ENCODE peak calls at places on chromosomes 2 and 18, in five cellular contexts. L is ovary; R is right cardiac atrium; F is CD8-positive, alpha-beta T cell; E is small intestine. Z is an unnamed sample.
A peak's percentile ranks its signal among the peaks of the same experiment; 100 is the strongest.

GRCh38 chr18:12651651-12652050 is 6.3 kb downstream of the SPIRE1 start:
- DNase-seq in L (no peak), R (no peak), F (no peak), E (no peak), Z (no peak)

GRCh38 chr2:240888130-240888889 is 7.6 kb downstream of the MAB21L4 start:
- DNase-seq in L (peak; percentile 17), R (peak; percentile 4), F (no peak), E (no peak), Z (no peak)

GRCh38 chr2:242010567-242011513 is 141.3 kb downstream of the RTP5 start:
- DNase-seq in L (no peak), R (no peak), F (peak; percentile 47), E (no peak), Z (no peak)

GRCh38 chr2:168530980-168531379 is 74.9 kb downstream of the CERS6 start:
- DNase-seq in L (no peak), R (no peak), F (no peak), E (no peak), Z (no peak)

GRCh38 chr2:234107861-234108260 is 57.4 kb downstream of the SPP2 start:
- DNase-seq in L (no peak), R (no peak), F (no peak), E (no peak), Z (no peak)

GRCh38 chr2:136490100-136490499 is 275.2 kb upstream of the THSD7B start:
- DNase-seq in L (no peak), R (no peak), F (no peak), E (no peak), Z (no peak)

GRCh38 chr2:10700078-10700803 is 10.5 kb upstream of the NOL10 start:
- DNase-seq in L (no peak), R (no peak), F (no peak), E (no peak), Z (no peak)

GRCh38 chr2:239890347-239890746 is 134.8 kb downstream of the NDUFA10 start:
- DNase-seq in L (no peak), R (no peak), F (peak; percentile 29), E (no peak), Z (no peak)

GRCh38 chr2:241546771-241547498 is 11.6 kb upstream of the BOK start:
- DNase-seq in L (no peak), R (no peak), F (no peak), E (no peak), Z (no peak)

GRCh38 chr2:240322231-240322955 is 113.1 kb upstream of the GPC1 start:
- DNase-seq in L (no peak), R (no peak), F (no peak), E (no peak), Z (no peak)

DNA sequence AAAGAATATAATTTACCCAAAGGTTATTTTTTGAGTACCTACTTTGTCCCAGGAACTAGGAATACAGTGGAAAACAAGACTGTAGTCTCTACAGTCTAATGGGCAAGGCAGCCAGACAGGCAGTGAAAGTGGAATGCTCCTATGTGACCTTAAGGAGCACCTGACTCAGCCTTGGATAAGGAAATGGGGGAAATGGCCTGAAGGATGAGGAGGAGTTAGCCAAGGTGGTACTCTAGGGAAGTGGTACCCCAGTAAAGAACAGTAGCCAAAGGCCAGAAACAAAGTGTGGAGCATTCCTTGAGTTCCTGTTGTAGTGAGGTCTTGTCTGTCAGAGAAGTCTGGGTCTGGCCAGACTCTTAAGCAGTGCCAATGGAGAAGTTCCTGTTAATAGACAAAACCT is 6.0 kb downstream of the ZNF397 start:
- DNase-seq in L (no peak), R (no peak), F (no peak), E (no peak), Z (no peak)
- H3K9me3 ChIP-seq in L (no peaks in the 10 kb centered on the region), R (no peaks in the 10 kb centered on the region), F (no peaks in the 10 kb centered on the region), E (no peaks in the 10 kb centered on the region), Z (no peaks in the 10 kb centered on the region)

DNA sequence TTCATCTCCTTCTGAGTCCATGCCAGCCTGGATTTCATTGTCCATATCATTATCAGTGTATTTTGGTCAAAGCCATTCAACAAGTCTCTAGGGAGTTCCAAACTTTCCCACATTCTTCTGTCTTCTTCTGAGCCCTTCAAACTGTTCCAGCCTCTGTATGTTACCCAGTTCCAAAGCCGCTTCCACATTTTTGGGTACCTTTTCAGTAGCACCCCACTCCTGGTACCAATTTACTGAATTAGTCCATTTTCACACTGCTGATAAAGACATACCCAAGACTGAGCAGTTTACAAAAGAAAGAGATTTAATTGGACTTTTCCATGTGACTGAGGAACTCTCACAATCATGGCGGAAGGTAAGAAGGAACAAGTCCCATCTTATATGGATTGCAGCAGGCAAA is 47.4 kb downstream of the TANC1 start:
- DNase-seq in L (no peak), R (no peak), F (no peak), E (no peak), Z (no peak)
- H3K9me3 ChIP-seq in L (no peaks in the 10 kb centered on the region), R (no peaks in the 10 kb centered on the region), F (no peaks in the 10 kb centered on the region), E (no peaks in the 10 kb centered on the region), Z (no peaks in the 10 kb centered on the region)

GRCh38 chr2:5788447-5788846 is 96.3 kb downstream of the SOX11 start:
- DNase-seq in L (no peak), R (no peak), F (no peak), E (no peak), Z (no peak)

GRCh38 chr2:5794012-5794411 is 101.8 kb downstream of the SOX11 start:
- DNase-seq in L (no peak), R (no peak), F (no peak), E (no peak), Z (no peak)

GRCh38 chr2:5791371-5791770 is 99.2 kb downstream of the SOX11 start:
- DNase-seq in L (no peak), R (no peak), F (no peak), E (no peak), Z (no peak)
- H3K9me3 ChIP-seq in L (no peaks in the 10 kb centered on the region), R (no peaks in the 10 kb centered on the region), F (no peaks in the 10 kb centered on the region), E (no peaks in the 10 kb centered on the region), Z (peaks cover 2% of the 10 kb centered on the region)

GRCh38 chr18:137327-137726 is 21.0 kb upstream of the USP14 start:
- DNase-seq in L (no peak), R (no peak), F (no peak), E (no peak), Z (no peak)
- H3K9me3 ChIP-seq in L (no peaks in the 10 kb centered on the region), R (no peaks in the 10 kb centered on the region), F (no peaks in the 10 kb centered on the region), E (no peaks in the 10 kb centered on the region), Z (no peaks in the 10 kb centered on the region)

GRCh38 chr2:116224610-116225009 is 1589.9 kb upstream of the DDX18 start:
- DNase-seq in L (no peak), R (no peak), F (no peak), E (no peak), Z (no peak)
- H3K9me3 ChIP-seq in L (no peaks in the 10 kb centered on the region), R (no peaks in the 10 kb centered on the region), F (no peaks in the 10 kb centered on the region), E (no peaks in the 10 kb centered on the region), Z (no peaks in the 10 kb centered on the region)

GRCh38 chr2:94982156-94982555 is 43.4 kb upstream of the MAL start:
- DNase-seq in L (no peak), R (no peak), F (no peak), E (no peak), Z (no peak)
- H3K9me3 ChIP-seq in L (no peaks in the 10 kb centered on the region), R (no peaks in the 10 kb centered on the region), F (no peaks in the 10 kb centered on the region), E (no peaks in the 10 kb centered on the region), Z (no peaks in the 10 kb centered on the region)

DNA sequence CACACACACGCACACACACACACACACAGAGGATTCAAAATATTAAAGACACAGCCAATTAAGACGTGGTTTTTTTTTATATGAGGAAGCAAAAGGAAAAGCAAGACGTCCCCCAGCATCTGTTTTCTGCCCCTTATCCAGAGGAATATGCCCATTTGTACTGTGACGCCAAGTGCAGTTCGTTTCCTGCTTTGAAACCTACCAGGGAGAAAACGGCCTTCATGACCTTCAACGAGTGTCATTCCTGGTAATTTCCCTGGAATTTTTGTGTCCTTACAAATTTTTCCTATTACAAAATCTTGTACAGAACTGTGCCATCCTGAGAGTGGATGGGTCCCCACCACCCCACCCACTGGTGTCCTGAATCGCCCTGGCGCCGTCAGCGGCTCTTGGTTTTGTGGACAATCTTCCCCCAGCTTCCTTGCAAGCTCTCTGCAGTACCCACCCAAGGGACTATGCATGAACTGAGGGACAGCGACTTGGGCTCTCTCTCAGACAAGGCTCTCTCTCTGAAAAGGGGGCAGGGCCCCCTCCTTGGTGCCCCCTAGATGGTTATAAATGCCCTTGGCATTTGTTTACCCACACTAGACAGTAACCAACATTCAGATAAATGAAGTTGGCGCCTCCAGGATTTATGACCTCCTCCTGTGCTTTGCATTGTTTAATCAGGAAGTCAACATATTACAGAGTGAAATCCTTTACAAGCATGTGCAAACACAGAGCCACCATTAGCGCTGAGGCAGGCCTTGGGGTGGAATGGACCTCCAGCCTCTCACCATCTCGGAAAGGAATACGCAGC is 547.6 kb upstream of the ID2 start:
- DNase-seq in L (peak; percentile 51), R (no peak), F (no peak), E (peak; percentile 25), Z (no peak)
- H3K9me3 ChIP-seq in L (no peaks in the 10 kb centered on the region), R (no peaks in the 10 kb centered on the region), F (no peaks in the 10 kb centered on the region), E (no peaks in the 10 kb centered on the region), Z (no peaks in the 10 kb centered on the region)

DNA sequence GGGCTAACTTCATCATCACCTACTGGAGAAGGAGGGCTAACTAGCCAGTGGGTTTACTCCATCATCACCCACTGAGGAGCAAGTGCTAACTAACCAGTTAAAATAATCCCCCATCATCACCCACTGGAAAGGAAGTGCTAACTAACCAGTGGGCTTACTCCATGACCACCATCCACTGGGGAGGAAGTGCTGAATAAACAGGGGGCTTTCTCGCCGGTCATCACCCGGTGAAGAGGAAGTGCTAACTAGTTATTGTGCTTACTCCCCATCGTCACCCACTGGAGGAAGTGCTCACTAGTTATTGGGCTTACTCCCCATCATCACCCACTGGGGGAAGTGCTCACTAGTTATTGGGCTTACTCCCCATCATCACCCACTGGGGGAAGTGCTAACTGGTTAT is 124.4 kb upstream of the SALL3 start:
- DNase-seq in L (no peak), R (no peak), F (no peak), E (no peak), Z (no peak)
- H3K9me3 ChIP-seq in L (no peaks in the 10 kb centered on the region), R (no peaks in the 10 kb centered on the region), F (peaks cover 4% of the 10 kb centered on the region), E (no peaks in the 10 kb centered on the region), Z (no peaks in the 10 kb centered on the region)

Z was measured in T-helper 17 cell.